ENCODE peak calls at places on chromosomes 13 and 19, in six cellular contexts. One of them, this sample, is unnamed.
A peak's percentile ranks its signal among the peaks of the same experiment; 100 is the strongest.

GRCh38 chr13:76053181-76053580 is 417.1 kb downstream of the LMO7 start:
- DNase-seq in HepG2: no peak
- DNase-seq in H1: no peak
- DNase-seq in SK-N-SH: no peak
- DNase-seq in K562: no peak
- DNase-seq in HCT116: no peak
- DNase-seq in this sample: no peak

GRCh38 chr13:105573134-105573533 is 962.3 kb downstream of the EFNB2 start:
- DNase-seq in HepG2: no peak
- DNase-seq in SK-N-SH: no peak
- DNase-seq in HCT116: no peak
- DNase-seq in K562: no peak
- DNase-seq in H1: no peak
- DNase-seq in this sample: no peak

GRCh38 chr19:447816-448546 is 12.9 kb downstream of the SHC2 start:
- DNase-seq in SK-N-SH: peak; percentile 89
- DNase-seq in K562: no peak
- DNase-seq in HepG2: no peak
- DNase-seq in H1: no peak
- DNase-seq in HCT116: no peak
- DNase-seq in this sample: no peak

GRCh38 chr19:53275480-53275879 is 8.0 kb upstream of the VN1R4 start:
- DNase-seq in HCT116: no peak
- DNase-seq in K562: no peak
- DNase-seq in HepG2: no peak
- DNase-seq in H1: no peak
- DNase-seq in SK-N-SH: no peak
- DNase-seq in this sample: no peak

GRCh38 chr19:6765738-6766356 is 1.4 kb downstream of the SH2D3A start:
- DNase-seq in K562: no peak
- DNase-seq in HCT116: peak; percentile 82
- DNase-seq in HepG2: peak; percentile 19
- DNase-seq in H1: peak; percentile 88
- DNase-seq in SK-N-SH: no peak
- DNase-seq in this sample: no peak

GRCh38 chr13:86882835-86883234 is 788.3 kb upstream of the SLITRK5 start:
- DNase-seq in SK-N-SH: no peak
- DNase-seq in HepG2: peak; percentile 7
- DNase-seq in H1: no peak
- DNase-seq in HCT116: no peak
- DNase-seq in K562: no peak
- DNase-seq in this sample: no peak

GRCh38 chr19:37218592-37218935 is 550 bp downstream of the ZNF383 start:
- DNase-seq in HepG2: no peak
- DNase-seq in H1: no peak
- DNase-seq in HCT116: no peak
- DNase-seq in K562: no peak
- DNase-seq in SK-N-SH: peak; percentile 14
- DNase-seq in this sample: no peak

GRCh38 chr19:29499261-29499920 is 26.4 kb upstream of the VSTM2B start:
- DNase-seq in HCT116: no peak
- DNase-seq in HepG2: no peak
- DNase-seq in K562: no peak
- DNase-seq in H1: no peak
- DNase-seq in SK-N-SH: no peak
- DNase-seq in this sample: no peak

GRCh38 chr13:55199132-55199531 is 1941.6 kb upstream of the PRR20A start:
- DNase-seq in K562: no peak
- DNase-seq in H1: no peak
- DNase-seq in HepG2: peak; percentile 0
- DNase-seq in SK-N-SH: no peak
- DNase-seq in HCT116: no peak
- DNase-seq in this sample: no peak

GRCh38 chr13:33536639-33537425 is 251.3 kb upstream of the STARD13 start:
- DNase-seq in H1: no peak
- DNase-seq in HepG2: no peak
- DNase-seq in HCT116: no peak
- DNase-seq in K562: no peak
- DNase-seq in SK-N-SH: no peak
- DNase-seq in this sample: no peak

GRCh38 chr13:31675521-31675953 is 63.8 kb upstream of the RXFP2 start:
- DNase-seq in H1: no peak
- DNase-seq in HepG2: no peak
- DNase-seq in SK-N-SH: peak; percentile 62
- DNase-seq in K562: no peak
- DNase-seq in HCT116: no peak
- DNase-seq in this sample: no peak

DNA sequence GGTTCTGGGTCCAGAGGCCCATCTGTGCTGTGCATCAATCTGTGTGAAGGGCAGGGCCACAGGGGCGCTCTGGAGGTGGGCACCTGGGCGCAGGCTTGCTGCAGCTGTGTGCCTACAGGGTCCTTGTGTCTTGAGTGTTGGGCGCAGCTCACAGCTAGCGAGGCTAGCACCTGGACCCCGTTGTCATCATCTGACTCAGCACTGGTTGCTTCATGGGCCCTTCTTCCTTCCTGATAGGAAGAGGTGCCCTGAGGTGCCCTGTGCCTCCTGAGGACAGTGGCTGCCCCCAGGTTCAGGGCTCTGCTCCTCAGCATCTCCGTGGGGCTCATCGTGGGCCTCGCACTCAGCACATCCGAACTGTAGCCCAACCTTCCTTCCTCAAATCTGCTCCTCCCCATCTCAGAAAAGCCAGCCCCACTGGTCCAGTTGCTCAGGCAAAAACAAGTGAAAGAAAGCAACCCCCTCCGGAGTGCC is 54.8 kb downstream of the GATAD2A start:
- DNase-seq in HCT116: no peak
- DNase-seq in H1: no peak
- DNase-seq in K562: no peak
- DNase-seq in HepG2: no peak
- DNase-seq in SK-N-SH: no peak
- DNase-seq in this sample: no peak
- TF ChIP-seq SIN3A in HCT116: no peak
- TF ChIP-seq SIN3A in H1: no peak
- TF ChIP-seq SIN3A in K562: no peak
- TF ChIP-seq SIN3A in HepG2: no peak
- TF ChIP-seq SIN3A in SK-N-SH: no peak
- TF ChIP-seq SIN3A in this sample: no peak

DNA sequence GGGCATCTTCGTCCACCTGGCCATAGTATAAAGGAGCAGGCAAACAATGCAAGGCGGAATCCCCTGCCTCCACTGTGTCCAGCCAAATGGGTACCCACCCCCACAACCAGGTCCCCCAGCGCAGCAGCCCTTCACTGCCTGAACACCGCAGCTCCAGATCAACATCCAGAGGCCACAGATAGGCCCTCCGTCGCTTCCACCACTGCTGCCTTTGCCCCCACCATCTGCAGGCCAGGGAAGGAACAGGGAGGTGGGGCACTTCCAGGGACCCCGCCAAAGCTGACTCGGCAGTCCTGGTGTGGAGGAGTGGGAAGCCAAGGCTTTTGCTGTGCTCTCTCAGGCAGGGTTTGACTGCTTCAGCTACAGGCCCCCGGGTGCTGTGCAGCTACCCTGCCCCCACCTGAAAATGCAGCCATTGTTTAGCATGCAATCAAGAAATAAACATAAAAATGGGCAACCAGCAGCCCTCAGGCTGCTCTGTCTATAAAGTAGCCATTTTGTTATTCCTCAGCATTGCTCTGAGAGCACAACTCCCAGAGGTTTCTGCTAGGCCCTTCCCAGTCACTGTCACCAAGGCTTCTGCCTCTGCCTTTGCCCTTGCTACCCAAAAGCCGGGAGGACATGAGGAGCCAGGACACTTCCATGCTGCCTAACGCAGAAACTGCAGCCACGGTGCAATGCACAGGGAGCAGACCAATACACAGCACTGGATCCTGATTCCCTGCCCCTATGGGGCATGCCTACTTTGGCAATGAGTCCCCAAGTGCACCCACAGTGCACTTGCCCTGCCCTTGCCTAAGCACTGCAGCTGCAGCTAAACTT is 733.2 kb upstream of the KLHL1 start:
- DNase-seq in K562: no peak
- DNase-seq in HCT116: no peak
- DNase-seq in SK-N-SH: no peak
- DNase-seq in HepG2: no peak
- DNase-seq in H1: no peak
- DNase-seq in this sample: no peak
- TF ChIP-seq SIN3A in K562: no peak
- TF ChIP-seq SIN3A in HCT116: no peak
- TF ChIP-seq SIN3A in SK-N-SH: no peak
- TF ChIP-seq SIN3A in HepG2: no peak
- TF ChIP-seq SIN3A in H1: no peak
- TF ChIP-seq SIN3A in this sample: no peak

DNA sequence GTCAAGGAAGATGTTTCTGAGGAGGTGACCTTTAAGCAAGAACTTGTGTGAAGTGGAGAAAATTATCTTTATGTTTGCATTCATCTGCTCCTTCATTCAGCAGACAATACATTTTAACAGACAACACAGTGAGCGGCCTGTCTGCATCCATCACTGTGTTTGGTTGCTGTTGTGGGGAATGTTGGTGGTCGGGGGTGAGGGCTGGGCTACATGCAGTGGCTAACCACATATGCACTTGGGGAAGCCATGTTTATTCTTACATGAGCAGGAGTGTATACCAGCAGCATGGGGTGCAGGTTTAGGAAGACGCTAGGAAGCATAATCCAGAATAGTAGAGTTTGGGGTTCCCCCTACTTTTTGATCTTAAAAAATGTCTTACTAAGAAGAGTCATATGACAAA is 66.4 kb downstream of the DHRS12 start:
- DNase-seq in K562: no peak
- DNase-seq in H1: no peak
- DNase-seq in SK-N-SH: no peak
- DNase-seq in HepG2: no peak
- DNase-seq in HCT116: no peak
- DNase-seq in this sample: no peak
- TF ChIP-seq SIN3A in K562: no peak
- TF ChIP-seq SIN3A in H1: no peak
- TF ChIP-seq SIN3A in SK-N-SH: no peak
- TF ChIP-seq SIN3A in HepG2: no peak
- TF ChIP-seq SIN3A in HCT116: no peak
- TF ChIP-seq SIN3A in this sample: no peak

DNA sequence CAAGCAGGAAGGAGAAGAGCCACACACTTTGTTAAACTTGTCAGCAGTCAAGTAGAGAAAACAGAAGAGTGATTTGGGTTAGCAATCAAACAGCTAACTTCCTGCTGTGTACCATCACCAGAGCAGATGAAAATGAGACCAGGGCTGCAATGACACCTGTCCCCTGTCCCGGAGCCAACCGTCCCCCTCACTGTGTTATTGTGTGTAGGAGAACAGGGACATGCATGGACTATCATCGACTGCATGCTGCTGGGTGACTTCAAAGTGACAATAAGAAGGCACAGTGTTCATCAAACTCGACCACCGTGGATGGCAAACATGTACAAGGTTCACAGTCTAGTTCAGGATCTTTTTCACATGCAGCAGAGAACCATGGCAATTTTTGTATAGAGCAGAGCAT is 94.0 kb upstream of the SLC15A1 start:
- DNase-seq in HCT116: no peak
- DNase-seq in SK-N-SH: no peak
- DNase-seq in K562: no peak
- DNase-seq in HepG2: no peak
- DNase-seq in H1: no peak
- DNase-seq in this sample: no peak
- TF ChIP-seq SIN3A in HCT116: no peak
- TF ChIP-seq SIN3A in SK-N-SH: no peak
- TF ChIP-seq SIN3A in K562: no peak
- TF ChIP-seq SIN3A in HepG2: no peak
- TF ChIP-seq SIN3A in H1: no peak
- TF ChIP-seq SIN3A in this sample: no peak

DNA sequence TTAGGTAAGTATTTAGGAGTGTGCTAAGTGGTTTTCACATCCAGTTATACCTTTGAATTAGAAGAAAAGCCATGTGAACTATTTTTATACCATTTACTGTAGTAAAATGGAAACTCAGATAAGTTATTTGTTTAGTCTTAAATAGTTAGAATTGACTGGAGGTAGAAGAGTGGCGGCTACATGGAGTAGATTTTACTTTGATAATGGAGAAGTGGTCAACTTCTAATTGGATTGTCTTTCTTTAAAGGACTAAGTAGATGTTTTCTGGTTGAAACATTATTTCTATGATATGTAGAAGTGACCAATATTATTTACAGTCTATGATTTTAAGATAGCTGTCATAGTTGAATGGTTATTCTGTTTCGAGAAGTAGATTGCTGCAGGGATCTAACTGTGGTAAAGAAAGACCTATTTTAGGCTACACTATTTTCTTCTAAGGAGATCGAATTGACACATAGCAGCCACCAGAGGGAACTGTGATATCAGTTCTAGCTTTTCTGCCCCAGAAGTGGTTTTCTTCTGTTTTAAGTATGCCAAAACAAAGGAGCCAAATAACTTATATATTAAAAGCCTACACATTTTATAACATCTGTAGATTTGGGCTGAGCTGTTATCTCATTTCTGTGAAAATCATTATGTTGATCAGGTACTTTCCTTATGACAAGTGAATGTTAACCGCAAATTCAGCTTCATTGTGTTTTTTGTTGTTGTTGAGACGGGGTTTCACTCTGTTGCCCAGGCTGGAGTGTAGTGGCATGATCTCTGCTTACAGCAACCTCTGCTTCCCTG is 26.1 kb downstream of the ZMYM2 start:
- DNase-seq in SK-N-SH: peak; percentile 20
- DNase-seq in K562: no peak
- DNase-seq in HCT116: peak; percentile 12
- DNase-seq in HepG2: peak; percentile 16
- DNase-seq in H1: no peak
- DNase-seq in this sample: peak; percentile 2
- TF ChIP-seq SIN3A in SK-N-SH: no peak
- TF ChIP-seq SIN3A in K562: no peak
- TF ChIP-seq SIN3A in HCT116: no peak
- TF ChIP-seq SIN3A in HepG2: no peak
- TF ChIP-seq SIN3A in H1: no peak
- TF ChIP-seq SIN3A in this sample: no peak

GRCh38 chr13:37127706-37128241 is 22.3 kb upstream of the CSNK1A1L start:
- DNase-seq in SK-N-SH: no peak
- DNase-seq in HepG2: no peak
- DNase-seq in HCT116: no peak
- DNase-seq in K562: no peak
- DNase-seq in H1: no peak
- DNase-seq in this sample: no peak
- TF ChIP-seq SIN3A in SK-N-SH: no peak
- TF ChIP-seq SIN3A in HepG2: no peak
- TF ChIP-seq SIN3A in HCT116: no peak
- TF ChIP-seq SIN3A in K562: no peak
- TF ChIP-seq SIN3A in H1: no peak
- TF ChIP-seq SIN3A in this sample: no peak